ENCODE peak calls at places on chromosome 5, in six cellular contexts. Y is adrenal gland, W is lung, M is right lobe of liver, C is aorta, P is kidney. Z is an unnamed sample.

GRCh38 chr5:73892806-73893205 is 266.8 kb downstream of the ARHGEF28 start:
- DNase-seq in C (no peak), Y (no peak), M (no peak), W (no peak), P (no peak), Z (no peak)

GRCh38 chr5:145805819-145806218 is 29.3 kb downstream of the PRELID2 start:
- DNase-seq in C (no peak), P (no peak), M (no peak), W (no peak), Y (no peak), Z (no peak)

GRCh38 chr5:131795879-131796792 is 681 bp downstream of the FNIP1 start:
- DNase-seq in P (peak; percentile 92), W (peak; percentile 76), Y (peak; percentile 84), C (peak; percentile 92), M (peak; percentile 93), Z (peak; percentile 68)

GRCh38 chr5:159975462-159976019 is 33.4 kb upstream of the TTC1 start:
- DNase-seq in C (no peak), M (no peak), W (no peak), P (no peak), Y (peak; percentile 6), Z (no peak)

GRCh38 chr5:131475416-131476045 is 159.5 kb downstream of the RAPGEF6 start:
- DNase-seq in C (no peak), Y (no peak), M (no peak), P (no peak), W (no peak), Z (no peak)

GRCh38 chr5:113205807-113206206 is 229.0 kb downstream of the TSSK1B start:
- DNase-seq in Y (no peak), W (no peak), C (no peak), M (peak; percentile 78), P (no peak), Z (no peak)

GRCh38 chr5:10649518-10650410 is 85.9 kb downstream of the ANKRD33B start:
- DNase-seq in Y (no peak), M (peak; percentile 35), P (no peak), W (no peak), C (no peak), Z (no peak)

GRCh38 chr5:57103317-57103907 is 70.4 kb upstream of the GPBP1 start:
- DNase-seq in W (no peak), Y (no peak), M (peak; percentile 48), P (no peak), C (no peak), Z (no peak)

GRCh38 chr5:176162206-176162605 is 76.0 kb upstream of the SIMC1 start:
- DNase-seq in W (no peak), P (no peak), M (no peak), Y (peak; percentile 69), C (no peak), Z (no peak)

GRCh38 chr5:59107692-59108091 is 524.8 kb downstream of the RAB3C start:
- DNase-seq in C (no peak), W (peak; percentile 65), Y (no peak), P (no peak), M (no peak), Z (no peak)

GRCh38 chr5:26847041-26847736 is 191.2 kb downstream of the CDH9 start:
- DNase-seq in P (no peak), W (no peak), Y (no peak), C (no peak), M (no peak), Z (no peak)

GRCh38 chr5:14816999-14817761 is 54.4 kb downstream of the ANKH start:
- DNase-seq in W (no peak), C (no peak), P (no peak), Y (no peak), M (peak; percentile 55), Z (peak; percentile 19)

GRCh38 chr5:93062548-93062947 is 518.5 kb downstream of the NR2F1-AS1 start:
- DNase-seq in Y (no peak), M (no peak), P (no peak), C (no peak), W (no peak), Z (no peak)

GRCh38 chr5:77143998-77144836 is 57.1 kb upstream of the ZBED3 start:
- DNase-seq in M (peak; percentile 81), P (peak; percentile 85), C (peak; percentile 84), W (peak; percentile 66), Y (peak; percentile 87), Z (peak; percentile 68)

GRCh38 chr5:10671041-10672008 is 89.7 kb downstream of the DAP start:
- DNase-seq in Y (no peak), W (no peak), P (no peak), M (peak; percentile 70), C (no peak), Z (no peak)

GRCh38 chr5:1336106-1336561 is 8.8 kb downstream of the CLPTM1L start:
- DNase-seq in W (no peak), Y (no peak), M (no peak), P (peak; percentile 64), C (peak; percentile 62), Z (peak; percentile 7)

GRCh38 chr5:103487253-103487652 is 75.3 kb downstream of the NUDT12 start:
- DNase-seq in W (no peak), Y (no peak), P (no peak), C (no peak), M (no peak), Z (no peak)

GRCh38 chr5:142313693-142314092 is 11.1 kb downstream of the SPRY4 start:
- DNase-seq in Y (no peak), M (no peak), P (no peak), C (no peak), W (no peak), Z (no peak)

GRCh38 chr5:180470966-180471582 is 23.1 kb upstream of the CNOT6 start:
- DNase-seq in W (peak; percentile 52), P (no peak), C (peak; percentile 83), M (peak; percentile 53), Y (peak; percentile 52), Z (peak; percentile 54)

GRCh38 chr5:36669015-36669651 is 62.7 kb downstream of the SLC1A3 start:
- DNase-seq in C (no peak), Y (no peak), P (no peak), M (no peak), W (no peak), Z (no peak)

DNA sequence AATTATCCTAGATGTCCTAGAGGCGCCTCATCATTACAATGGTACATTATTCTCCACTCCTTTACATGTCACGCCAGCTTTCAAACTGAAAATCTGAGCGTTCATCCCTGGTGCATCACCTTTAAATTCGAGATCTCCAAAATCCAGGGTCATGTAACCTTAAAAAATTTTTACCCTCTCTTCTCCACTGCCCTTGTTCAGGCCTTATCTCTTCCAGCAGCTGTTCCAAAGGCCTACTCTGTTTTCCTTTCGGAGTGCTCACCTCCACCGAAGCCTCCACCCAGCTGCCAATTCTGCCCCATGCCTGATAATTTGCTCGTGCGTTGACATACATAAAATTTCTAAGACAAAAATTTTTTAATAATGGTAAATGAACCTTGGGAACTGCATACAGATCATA is 955 bp upstream of the MSH3 start:
- DNase-seq in Y (no peak), C (no peak), P (no peak), W (no peak), M (no peak), Z (no peak)
- H3K27ac ChIP-seq in Y (no peak overlapping the region), C (no peak overlapping the region), P (no peak overlapping the region), W (no peak overlapping the region), M (peak overlapping the region; percentile 61), Z (no peak overlapping the region)

GRCh38 chr5:67813879-67814539 is 401.5 kb upstream of the PIK3R1 start:
- DNase-seq in W (no peak), Y (no peak), P (no peak), M (no peak), C (no peak), Z (no peak)

GRCh38 chr5:67815455-67816391 is 399.8 kb upstream of the PIK3R1 start:
- DNase-seq in C (no peak), Y (peak; percentile 33), P (no peak), M (peak; percentile 90), W (no peak), Z (no peak)

GRCh38 chr5:67814569-67815311 is 400.8 kb upstream of the PIK3R1 start:
- DNase-seq in P (no peak), M (no peak), Y (no peak), W (no peak), C (no peak), Z (no peak)

GRCh38 chr5:67817652-67818051 is 397.9 kb upstream of the PIK3R1 start:
- DNase-seq in C (no peak), W (no peak), P (peak; percentile 51), Y (no peak), M (no peak), Z (no peak)

DNA sequence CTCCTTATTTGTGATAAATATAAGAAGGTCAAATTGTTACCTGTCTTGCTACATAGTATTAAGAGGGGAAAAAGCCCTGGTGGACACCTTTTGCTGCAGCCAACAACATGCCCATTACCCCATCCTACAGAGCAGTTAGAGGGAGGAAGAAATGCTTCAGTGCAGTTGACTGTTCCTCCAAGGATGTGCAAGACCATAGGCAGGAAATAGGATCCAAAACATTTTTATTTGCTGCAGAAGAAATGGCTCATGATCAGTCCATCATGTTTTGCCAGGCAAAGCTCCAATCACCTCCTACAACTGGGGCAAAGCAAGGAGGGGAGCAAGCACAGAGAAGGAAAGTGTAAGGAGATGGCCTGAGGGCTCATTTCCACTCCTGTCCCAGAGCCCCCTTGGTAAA is 399.1 kb upstream of the PIK3R1 start:
- DNase-seq in P (no peak), C (no peak), W (no peak), Y (no peak), M (no peak), Z (no peak)
- H3K4me3 ChIP-seq in P (no peak overlapping the region), C (no peak overlapping the region), W (no peak overlapping the region), Y (no peak overlapping the region), M (no peak overlapping the region), Z (no peak overlapping the region)

DNA sequence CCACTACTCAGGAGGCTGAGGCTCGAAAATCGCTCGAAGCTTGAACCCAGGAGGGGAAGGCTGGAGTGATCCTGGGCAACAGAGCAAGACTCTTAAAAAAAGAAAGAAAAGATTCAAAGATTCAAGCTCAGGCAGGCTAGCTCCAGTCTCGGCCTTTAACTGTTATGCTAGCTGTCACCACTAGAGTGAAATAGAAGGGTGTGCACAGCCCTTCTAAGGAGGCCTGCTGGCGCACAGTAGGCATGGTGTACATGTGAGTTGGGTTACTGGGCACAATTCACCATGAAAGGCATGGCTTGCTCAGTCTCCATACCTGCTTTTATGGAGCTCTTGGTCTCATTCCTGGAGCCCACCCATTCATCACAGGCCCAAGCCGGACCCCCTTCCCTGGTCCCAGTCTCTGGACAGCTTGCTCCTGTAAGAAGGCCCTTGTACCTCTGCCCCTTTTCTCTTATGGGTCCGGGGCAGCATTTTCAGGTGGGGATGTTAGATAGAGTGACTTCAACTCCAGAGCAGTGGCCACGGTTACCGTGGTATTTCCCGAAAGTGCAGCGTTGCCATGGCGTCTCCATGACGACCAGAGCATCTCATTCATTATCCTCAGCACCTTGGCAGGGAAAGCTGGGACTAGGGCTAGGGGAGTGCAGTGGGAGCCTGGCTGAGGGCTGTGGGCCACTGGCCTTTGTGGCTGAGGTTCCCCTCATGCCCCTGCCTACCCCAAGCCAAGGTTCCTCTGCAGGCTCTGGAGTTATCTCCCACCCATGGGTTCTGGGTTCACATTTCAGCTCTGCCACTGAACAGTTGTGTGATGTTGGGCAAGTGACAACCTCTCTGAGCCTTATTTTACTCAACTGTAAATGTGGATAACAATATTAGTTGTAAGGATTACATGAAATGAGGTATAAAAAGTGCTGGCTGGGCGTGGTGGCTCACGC is 5.7 kb downstream of the NDST1 start:
- DNase-seq in P (no peak), C (no peak), M (no peak), Y (peak; percentile 49), W (no peak), Z (no peak)
- H3K27ac ChIP-seq in P (no peak overlapping the region), C (no peak overlapping the region), M (peak overlapping the region; percentile 90), Y (peak overlapping the region; percentile 54), W (peak overlapping the region; percentile 24), Z (peak overlapping the region; percentile 19)

DNA sequence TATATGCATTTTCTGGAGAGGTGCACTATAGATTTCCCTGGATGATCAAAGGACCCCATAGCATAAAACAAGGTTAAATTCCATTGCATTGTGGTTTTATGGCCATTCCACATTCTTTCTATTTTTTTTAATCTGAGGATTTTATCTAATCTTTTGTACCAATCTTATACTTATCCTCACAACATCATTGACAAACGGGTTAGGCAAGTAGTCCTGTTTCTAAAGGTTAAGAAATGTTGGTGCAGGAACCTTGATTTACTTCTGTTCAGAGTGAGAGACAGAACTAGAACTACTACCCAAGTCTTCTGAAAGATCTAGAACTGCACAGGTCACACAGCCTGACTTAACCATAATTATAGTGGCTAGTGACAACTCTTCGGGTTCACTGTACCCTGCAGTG is 5.7 kb upstream of the DAB2 start:
- DNase-seq in P (no peak), C (no peak), M (no peak), Y (no peak), W (no peak), Z (no peak)
- H3K4me3 ChIP-seq in P (no peak overlapping the region), C (no peak overlapping the region), M (no peak overlapping the region), Y (no peak overlapping the region), W (no peak overlapping the region), Z (no peak overlapping the region)

Z was measured in ovary.